ENCODE peak calls at places on chromosome 15, in five cellular contexts. G is AG09309, Q is cardiac fibroblast, S is fibroblast of lung, W is BJ. D is an unnamed sample.

GRCh38 chr15:95286316-95286880 is 1044.1 kb upstream of the NR2F2 start:
- DNase-seq in G (no peak), W (no peak), Q (no peak), S (no peak), D (no peak)

GRCh38 chr15:98391568-98391967 is 256.8 kb upstream of the IGF1R start:
- DNase-seq in Q (no peak), W (no peak), S (no peak), G (no peak), D (no peak)

GRCh38 chr15:59300618-59301139 is 72.0 kb downstream of the MYO1E start:
- DNase-seq in G (no peak), S (no peak), W (no peak), Q (peak), D (peak)

GRCh38 chr15:100008258-100008657 is 275.0 kb upstream of the LYSMD4 start:
- DNase-seq in S (peak), G (no peak), W (no peak), Q (no peak), D (peak)

GRCh38 chr15:43880406-43881184 is 53.8 kb downstream of the WDR76 start:
- DNase-seq in Q (peak), W (no peak), S (peak), G (no peak), D (peak)

GRCh38 chr15:74653426-74654082 is 37.9 kb downstream of the CLK3 start:
- DNase-seq in W (peak), S (peak), Q (peak), G (peak), D (peak)

GRCh38 chr15:69885182-69886041 is 212.3 kb downstream of the TLE3 start:
- DNase-seq in S (peak), Q (peak), W (no peak), G (no peak), D (no peak)

GRCh38 chr15:100468265-100468664 is 60.5 kb downstream of the CERS3 start:
- DNase-seq in G (no peak), S (peak), W (no peak), Q (peak), D (no peak)

GRCh38 chr15:91572110-91572509 is 281.4 kb upstream of the SLCO3A1 start:
- DNase-seq in W (no peak), G (no peak), Q (peak), S (peak), D (peak)

GRCh38 chr15:25805006-25805405 is 58.1 kb downstream of the ATP10A start:
- DNase-seq in W (no peak), S (peak), G (no peak), Q (no peak), D (peak)

GRCh38 chr15:71386448-71387236 is 271.4 kb downstream of the THSD4 start:
- DNase-seq in W (no peak), G (no peak), S (no peak), Q (peak), D (peak)

GRCh38 chr15:97915261-97915660 is 45.2 kb upstream of the ARRDC4 start:
- DNase-seq in G (no peak), W (no peak), Q (no peak), S (no peak), D (peak)

GRCh38 chr15:75808563-75808962 is 34.7 kb upstream of the UBE2Q2 start:
- DNase-seq in S (no peak), Q (no peak), G (no peak), W (no peak), D (no peak)

GRCh38 chr15:70293606-70294470 is 196.1 kb upstream of the TLE3 start:
- DNase-seq in Q (no peak), G (no peak), S (no peak), W (no peak), D (no peak)

GRCh38 chr15:40106203-40107161 is 2.2 kb downstream of the BMF start:
- DNase-seq in W (no peak), Q (peak), G (no peak), S (no peak), D (peak)

GRCh38 chr15:81410318-81410753 is 36.3 kb upstream of the TMC3 start:
- DNase-seq in Q (peak), W (peak), G (peak), S (peak), D (peak)
- TF ChIP-seq CTCF in Q (peak), W (peak), G (peak), S (peak), D (peak)

GRCh38 chr15:33569036-33569435 is 258.3 kb downstream of the RYR3 start:
- DNase-seq in W (no peak), Q (no peak), G (no peak), S (no peak), D (no peak)
- H3K4me3 ChIP-seq in W (no peak), Q (no peak), G (no peak), S (no peak), D (no peak)

GRCh38 chr15:45611305-45611704 is 23.5 kb upstream of the SQOR start:
- DNase-seq in W (no peak), G (no peak), S (no peak), Q (peak), D (peak)
- TF ChIP-seq CTCF in W (peak), G (peak), S (peak), Q (peak), D (no peak)

DNA sequence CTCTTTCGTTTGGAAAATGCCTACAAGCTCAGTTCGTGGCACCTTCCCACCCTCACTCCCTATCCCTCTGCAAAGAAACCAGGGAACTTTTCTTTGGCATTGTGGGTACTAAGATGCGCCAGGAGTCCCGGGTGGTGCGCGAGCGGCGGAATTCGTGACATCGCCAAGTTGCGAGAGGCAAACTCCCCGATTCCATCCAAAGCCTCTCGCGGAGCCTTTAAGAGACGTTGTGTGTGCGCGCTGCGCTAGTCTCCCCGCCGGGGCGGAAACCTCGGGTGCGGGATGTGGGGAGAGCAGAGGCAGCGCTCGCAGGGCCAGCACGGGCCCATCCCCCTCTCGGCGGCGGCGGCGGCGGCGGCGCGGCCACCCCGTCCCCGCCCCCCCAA is 443 bp upstream of the NR2F2 start:
- DNase-seq in W (no peak), G (peak), S (peak), Q (peak), D (peak)
- H3K4me3 ChIP-seq in W (peak), G (peak), S (peak), Q (peak), D (peak)

GRCh38 chr15:92683511-92683834 is 27.9 kb upstream of the FAM174B start:
- DNase-seq in G (no peak), S (peak), W (no peak), Q (peak), D (no peak)
- TF ChIP-seq CTCF in G (peak), S (peak), W (peak), Q (no peak), D (peak)

DNA sequence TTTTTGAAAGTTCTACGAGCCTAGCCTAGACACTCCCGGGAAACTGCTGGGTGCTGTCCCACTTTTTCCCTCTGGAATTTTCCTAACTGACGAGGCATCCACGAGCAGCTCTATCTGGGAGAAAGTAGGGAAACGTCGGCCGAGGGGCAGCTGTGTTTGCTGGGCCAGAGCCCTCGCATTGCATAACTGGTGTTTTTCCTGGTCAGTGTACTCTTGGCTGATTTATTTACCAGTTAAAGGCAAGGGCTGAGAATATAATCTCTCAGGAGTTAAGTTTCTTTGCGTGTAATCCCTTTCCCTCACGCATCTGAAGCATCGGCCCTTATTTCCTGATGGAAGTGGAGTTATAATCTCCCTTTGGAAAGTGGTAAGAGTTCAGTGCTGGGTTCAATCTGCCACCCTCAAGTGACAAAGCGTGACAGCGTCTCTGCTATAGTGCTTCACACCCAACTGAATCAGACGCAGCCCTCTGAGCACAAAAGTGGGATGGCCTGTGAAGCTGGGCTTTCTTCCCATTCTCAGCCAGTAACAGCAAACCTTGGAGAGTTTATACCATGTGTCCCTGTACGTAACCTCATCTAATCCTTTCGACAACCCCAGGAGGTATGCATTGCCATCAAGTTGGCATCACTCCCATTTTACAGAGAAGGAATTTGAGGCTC is 311.5 kb downstream of the RORA start:
- DNase-seq in G (no peak), W (no peak), S (no peak), Q (peak), D (no peak)
- H3K4me3 ChIP-seq in G (no peak), W (no peak), S (peak), Q (no peak), D (no peak)

DNA sequence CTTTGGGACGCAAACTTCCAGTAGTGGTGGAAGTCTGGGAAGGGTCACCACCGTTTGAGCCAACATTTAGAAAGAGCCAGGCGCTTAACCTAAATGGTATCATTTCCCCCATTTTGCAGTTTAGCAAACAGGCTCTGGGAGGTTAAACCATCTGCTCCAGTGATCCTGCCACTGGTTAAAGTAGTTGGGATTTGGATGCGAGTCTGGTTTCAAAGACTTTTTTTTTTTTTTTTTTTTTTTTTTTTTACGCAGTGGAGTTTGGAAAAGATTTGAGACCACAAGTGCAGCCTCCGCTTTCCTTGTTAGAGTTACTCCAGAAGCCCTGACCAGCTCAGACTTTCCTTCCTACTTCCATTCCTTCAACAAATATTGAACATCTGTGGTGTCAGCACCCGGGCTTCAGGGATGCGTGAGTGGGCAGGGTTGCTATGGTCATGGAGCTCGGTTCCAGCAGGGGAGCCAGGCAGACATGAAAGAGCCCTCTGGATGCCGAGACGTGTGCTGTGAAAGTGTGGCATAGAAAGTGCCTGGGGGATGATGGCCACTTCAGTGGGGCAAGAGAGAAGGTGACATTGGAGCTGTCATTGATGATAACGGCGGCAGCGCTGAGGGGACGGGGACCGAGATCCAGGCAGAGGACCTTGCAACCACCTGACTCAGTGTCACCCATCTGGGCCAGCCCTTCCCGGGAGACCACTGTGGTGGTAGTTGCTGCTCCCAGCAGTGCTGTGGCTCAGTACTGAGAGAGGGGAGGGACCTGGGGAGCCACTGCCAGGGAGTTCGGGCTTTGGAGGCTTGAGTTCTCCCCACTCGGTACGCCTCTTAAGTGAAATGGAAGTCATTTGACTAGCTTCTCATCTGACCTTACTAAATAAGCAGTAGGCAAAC is 1.1 kb upstream of the RNU6-1 start:
- DNase-seq in Q (peak), S (peak), W (no peak), G (no peak), D (no peak)
- TF ChIP-seq CTCF in Q (no peak), S (no peak), W (peak), G (peak), D (no peak)

D was measured in epithelial cell of esophagus.